ENCODE peak calls at places on chromosomes 2 and 18, in eight cellular contexts. One of them, this sample, is unnamed.

GRCh38 chr18:39724652-39725051 is 2159.1 kb upstream of the CELF4 start:
- DNase-seq in heart right ventricle: no peak
- DNase-seq in endodermal cell: no peak
- DNase-seq in epithelial cell of esophagus: peak
- DNase-seq in HL-60: no peak
- DNase-seq in GM12865: no peak
- DNase-seq in lower lobe of right lung: no peak
- DNase-seq in AG04450: no peak
- DNase-seq in this sample: no peak

GRCh38 chr2:120620025-120620793 is 115.5 kb upstream of the GLI2 start:
- DNase-seq in heart right ventricle: no peak
- DNase-seq in endodermal cell: no peak
- DNase-seq in epithelial cell of esophagus: peak
- DNase-seq in HL-60: peak
- DNase-seq in GM12865: no peak
- DNase-seq in lower lobe of right lung: no peak
- DNase-seq in AG04450: no peak
- DNase-seq in this sample: no peak

GRCh38 chr2:72968286-72968685 is 51.0 kb downstream of the EMX1 start:
- DNase-seq in heart right ventricle: no peak
- DNase-seq in endodermal cell: no peak
- DNase-seq in epithelial cell of esophagus: no peak
- DNase-seq in HL-60: no peak
- DNase-seq in GM12865: no peak
- DNase-seq in lower lobe of right lung: no peak
- DNase-seq in AG04450: no peak
- DNase-seq in this sample: no peak

GRCh38 chr2:12326449-12327190 is 390.1 kb upstream of the TRIB2 start:
- DNase-seq in heart right ventricle: no peak
- DNase-seq in endodermal cell: peak
- DNase-seq in epithelial cell of esophagus: no peak
- DNase-seq in HL-60: no peak
- DNase-seq in GM12865: peak
- DNase-seq in lower lobe of right lung: no peak
- DNase-seq in AG04450: no peak
- DNase-seq in this sample: no peak

GRCh38 chr2:53098323-53099073 is 669.1 kb upstream of the CHAC2 start:
- DNase-seq in heart right ventricle: no peak
- DNase-seq in endodermal cell: no peak
- DNase-seq in epithelial cell of esophagus: no peak
- DNase-seq in HL-60: no peak
- DNase-seq in GM12865: no peak
- DNase-seq in lower lobe of right lung: no peak
- DNase-seq in AG04450: no peak
- DNase-seq in this sample: no peak

GRCh38 chr2:30666307-30666874 is 140.9 kb downstream of the CAPN13 start:
- DNase-seq in heart right ventricle: no peak
- DNase-seq in endodermal cell: peak
- DNase-seq in epithelial cell of esophagus: peak
- DNase-seq in HL-60: peak
- DNase-seq in GM12865: peak
- DNase-seq in lower lobe of right lung: no peak
- DNase-seq in AG04450: peak
- DNase-seq in this sample: peak

GRCh38 chr2:48531141-48531648 is 1.2 kb downstream of the STON1 start:
- DNase-seq in heart right ventricle: no peak
- DNase-seq in endodermal cell: peak
- DNase-seq in epithelial cell of esophagus: peak
- DNase-seq in HL-60: no peak
- DNase-seq in GM12865: no peak
- DNase-seq in lower lobe of right lung: no peak
- DNase-seq in AG04450: no peak
- DNase-seq in this sample: no peak

GRCh38 chr2:204265701-204266310 is 279.5 kb upstream of the PARD3B start:
- DNase-seq in heart right ventricle: no peak
- DNase-seq in endodermal cell: no peak
- DNase-seq in epithelial cell of esophagus: no peak
- DNase-seq in HL-60: no peak
- DNase-seq in GM12865: no peak
- DNase-seq in lower lobe of right lung: no peak
- DNase-seq in AG04450: no peak
- DNase-seq in this sample: no peak

GRCh38 chr2:121340926-121341325 is 55.9 kb upstream of the TFCP2L1 start:
- DNase-seq in heart right ventricle: no peak
- DNase-seq in endodermal cell: no peak
- DNase-seq in epithelial cell of esophagus: no peak
- DNase-seq in HL-60: no peak
- DNase-seq in GM12865: no peak
- DNase-seq in lower lobe of right lung: no peak
- DNase-seq in AG04450: no peak
- DNase-seq in this sample: no peak

GRCh38 chr2:109247340-109247739 is 118.3 kb downstream of the SH3RF3 start:
- DNase-seq in heart right ventricle: no peak
- DNase-seq in endodermal cell: no peak
- DNase-seq in epithelial cell of esophagus: no peak
- DNase-seq in HL-60: no peak
- DNase-seq in GM12865: no peak
- DNase-seq in lower lobe of right lung: no peak
- DNase-seq in AG04450: no peak
- DNase-seq in this sample: no peak

GRCh38 chr2:156253765-156254164 is 78.8 kb downstream of the NR4A2 start:
- DNase-seq in heart right ventricle: no peak
- DNase-seq in endodermal cell: no peak
- DNase-seq in epithelial cell of esophagus: no peak
- DNase-seq in HL-60: no peak
- DNase-seq in GM12865: no peak
- DNase-seq in lower lobe of right lung: no peak
- DNase-seq in AG04450: no peak
- DNase-seq in this sample: no peak

GRCh38 chr2:174325373-174325772 is 9.4 kb upstream of the SP9 start:
- DNase-seq in heart right ventricle: no peak
- DNase-seq in endodermal cell: peak
- DNase-seq in epithelial cell of esophagus: no peak
- DNase-seq in HL-60: no peak
- DNase-seq in GM12865: no peak
- DNase-seq in lower lobe of right lung: no peak
- DNase-seq in AG04450: no peak
- DNase-seq in this sample: no peak

GRCh38 chr18:3703732-3704176 is 253.8 kb downstream of the TGIF1 start:
- DNase-seq in heart right ventricle: peak
- DNase-seq in endodermal cell: peak
- DNase-seq in epithelial cell of esophagus: peak
- DNase-seq in HL-60: peak
- DNase-seq in GM12865: peak
- DNase-seq in lower lobe of right lung: peak
- DNase-seq in AG04450: peak
- DNase-seq in this sample: no peak

GRCh38 chr2:9847140-9847539 is 3.9 kb downstream of the TAF1B start:
- DNase-seq in heart right ventricle: no peak
- DNase-seq in endodermal cell: no peak
- DNase-seq in epithelial cell of esophagus: peak
- DNase-seq in HL-60: peak
- DNase-seq in GM12865: no peak
- DNase-seq in lower lobe of right lung: no peak
- DNase-seq in AG04450: no peak
- DNase-seq in this sample: no peak

GRCh38 chr18:55485666-55486065 is 102.3 kb downstream of the TCF4 start:
- DNase-seq in heart right ventricle: no peak
- DNase-seq in endodermal cell: no peak
- DNase-seq in epithelial cell of esophagus: peak
- DNase-seq in HL-60: no peak
- DNase-seq in GM12865: no peak
- DNase-seq in lower lobe of right lung: no peak
- DNase-seq in AG04450: no peak
- DNase-seq in this sample: no peak

GRCh38 chr2:101830555-101830954 is 133.0 kb downstream of the MAP4K4 start:
- DNase-seq in heart right ventricle: no peak
- DNase-seq in endodermal cell: no peak
- DNase-seq in epithelial cell of esophagus: peak
- DNase-seq in HL-60: no peak
- DNase-seq in GM12865: peak
- DNase-seq in lower lobe of right lung: no peak
- DNase-seq in AG04450: no peak
- DNase-seq in this sample: peak

GRCh38 chr18:72160504-72161445 is 383.4 kb downstream of the CBLN2 start:
- DNase-seq in heart right ventricle: no peak
- DNase-seq in endodermal cell: no peak
- DNase-seq in epithelial cell of esophagus: peak
- DNase-seq in HL-60: no peak
- DNase-seq in GM12865: peak
- DNase-seq in lower lobe of right lung: no peak
- DNase-seq in AG04450: no peak
- DNase-seq in this sample: no peak

GRCh38 chr2:230798769-230799399 is 65.9 kb upstream of the ITM2C start:
- DNase-seq in heart right ventricle: peak
- DNase-seq in endodermal cell: no peak
- DNase-seq in epithelial cell of esophagus: peak
- DNase-seq in HL-60: peak
- DNase-seq in GM12865: peak
- DNase-seq in lower lobe of right lung: no peak
- DNase-seq in AG04450: no peak
- DNase-seq in this sample: peak

GRCh38 chr2:20682166-20682565 is 15.2 kb downstream of the GDF7 start:
- DNase-seq in heart right ventricle: no peak
- DNase-seq in endodermal cell: peak
- DNase-seq in epithelial cell of esophagus: no peak
- DNase-seq in HL-60: no peak
- DNase-seq in GM12865: no peak
- DNase-seq in lower lobe of right lung: no peak
- DNase-seq in AG04450: no peak
- DNase-seq in this sample: no peak

DNA sequence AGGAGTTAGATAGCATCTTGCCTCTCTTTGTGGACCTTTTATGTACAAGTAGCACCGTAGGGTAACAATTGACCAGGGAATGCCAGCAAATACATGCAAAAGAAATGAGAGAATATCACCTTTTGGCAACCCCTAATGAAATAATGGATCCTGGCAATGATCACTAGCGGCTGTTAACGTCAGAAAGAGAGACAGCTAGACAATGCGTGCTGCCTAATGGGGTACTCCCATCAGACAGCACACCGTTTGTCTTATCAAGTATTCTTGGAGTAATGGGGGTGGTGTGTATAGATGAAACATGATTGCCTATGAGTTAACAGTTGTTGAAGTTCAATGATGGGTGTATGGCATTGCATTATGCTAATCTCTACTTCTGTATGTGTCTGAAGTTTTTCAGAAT is 1.6 kb downstream of the ELAC1 start:
- DNase-seq in heart right ventricle: no peak
- DNase-seq in endodermal cell: no peak
- DNase-seq in epithelial cell of esophagus: no peak
- DNase-seq in HL-60: no peak
- DNase-seq in GM12865: no peak
- DNase-seq in lower lobe of right lung: no peak
- DNase-seq in AG04450: no peak
- DNase-seq in this sample: no peak
- H3K4me3 ChIP-seq in heart right ventricle: no peak
- H3K4me3 ChIP-seq in endodermal cell: peak
- H3K4me3 ChIP-seq in epithelial cell of esophagus: no peak
- H3K4me3 ChIP-seq in HL-60: no peak
- H3K4me3 ChIP-seq in GM12865: peak
- H3K4me3 ChIP-seq in lower lobe of right lung: no peak
- H3K4me3 ChIP-seq in AG04450: no peak
- H3K4me3 ChIP-seq in this sample: no peak

GRCh38 chr2:238121511-238122286 is 16.8 kb upstream of the KLHL30 start:
- DNase-seq in heart right ventricle: no peak
- DNase-seq in endodermal cell: peak
- DNase-seq in epithelial cell of esophagus: no peak
- DNase-seq in HL-60: no peak
- DNase-seq in GM12865: no peak
- DNase-seq in lower lobe of right lung: peak
- DNase-seq in AG04450: no peak
- DNase-seq in this sample: no peak
- TF ChIP-seq CTCF in heart right ventricle: no peak
- TF ChIP-seq CTCF in endodermal cell: no peak
- TF ChIP-seq CTCF in epithelial cell of esophagus: no peak
- TF ChIP-seq CTCF in HL-60: no peak
- TF ChIP-seq CTCF in GM12865: no peak
- TF ChIP-seq CTCF in lower lobe of right lung: no peak
- TF ChIP-seq CTCF in AG04450: no peak
- TF ChIP-seq CTCF in this sample: no peak

DNA sequence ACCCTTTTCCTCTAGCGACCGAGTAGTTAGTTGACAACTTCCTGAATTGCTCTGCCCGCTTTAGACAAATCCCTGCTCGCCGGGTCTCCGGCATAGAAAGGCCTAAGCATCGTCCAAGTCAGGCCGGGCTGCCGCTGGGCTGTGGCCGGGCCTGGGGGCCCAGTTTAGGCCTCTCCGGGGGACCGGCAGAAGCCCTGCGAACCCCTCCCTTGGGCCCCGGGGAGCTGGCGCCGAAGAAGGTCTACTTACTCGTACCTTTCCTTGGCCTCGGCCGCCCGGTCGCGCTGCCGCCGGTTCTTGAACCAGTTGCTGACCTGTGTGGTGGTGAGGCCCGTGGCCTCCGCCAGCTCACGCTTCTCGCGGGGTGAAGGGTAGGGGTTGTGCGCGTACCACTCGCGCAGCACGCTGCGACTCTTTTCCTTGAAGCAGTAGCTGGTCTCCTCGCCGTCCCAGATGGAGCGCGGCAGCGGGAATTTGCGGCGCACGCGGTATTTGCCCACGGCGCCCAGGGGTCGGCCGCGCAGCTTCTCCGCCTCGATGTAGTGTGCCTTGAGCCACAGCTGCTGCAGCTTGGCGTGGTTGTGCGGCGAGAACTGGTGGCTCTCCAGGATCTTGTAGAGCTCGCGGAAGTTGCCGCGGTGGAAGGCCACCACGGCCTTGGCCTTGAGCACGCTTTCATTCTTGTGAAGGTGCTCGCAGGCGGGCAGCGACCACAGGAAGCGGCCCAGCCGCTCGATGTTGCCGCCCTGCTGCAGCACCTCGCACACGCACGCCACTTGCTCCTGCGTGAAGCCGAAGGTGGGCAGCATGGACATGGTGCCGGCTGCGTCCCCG is 739 bp downstream of the SIX2 start:
- DNase-seq in heart right ventricle: no peak
- DNase-seq in endodermal cell: peak
- DNase-seq in epithelial cell of esophagus: peak
- DNase-seq in HL-60: peak
- DNase-seq in GM12865: peak
- DNase-seq in lower lobe of right lung: no peak
- DNase-seq in AG04450: no peak
- DNase-seq in this sample: no peak
- H3K4me3 ChIP-seq in heart right ventricle: peak
- H3K4me3 ChIP-seq in endodermal cell: peak
- H3K4me3 ChIP-seq in epithelial cell of esophagus: peak
- H3K4me3 ChIP-seq in HL-60: peak
- H3K4me3 ChIP-seq in GM12865: no peak
- H3K4me3 ChIP-seq in lower lobe of right lung: peak
- H3K4me3 ChIP-seq in AG04450: no peak
- H3K4me3 ChIP-seq in this sample: peak

DNA sequence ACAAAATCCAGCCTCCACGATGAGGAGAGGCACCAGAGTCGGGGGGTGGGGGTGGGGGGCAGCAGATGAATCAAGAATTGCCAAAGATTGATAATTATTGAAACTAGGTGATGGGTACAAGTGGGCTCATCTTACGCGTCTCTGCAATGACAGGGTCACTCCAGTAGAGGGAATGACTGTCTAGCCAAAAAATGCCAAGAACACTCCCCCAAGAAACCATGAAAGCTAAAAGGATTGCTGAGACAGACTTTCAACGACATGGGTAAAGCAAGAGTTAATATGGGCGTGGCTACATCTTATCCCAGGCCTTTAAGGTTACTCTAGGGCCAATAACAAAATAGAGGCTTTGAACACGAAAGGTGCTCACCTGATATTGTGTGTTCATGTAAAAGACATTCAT is 86.5 kb downstream of the STK39 start:
- DNase-seq in heart right ventricle: no peak
- DNase-seq in endodermal cell: peak
- DNase-seq in epithelial cell of esophagus: peak
- DNase-seq in HL-60: no peak
- DNase-seq in GM12865: peak
- DNase-seq in lower lobe of right lung: no peak
- DNase-seq in AG04450: no peak
- DNase-seq in this sample: no peak
- TF ChIP-seq CTCF in heart right ventricle: no peak
- TF ChIP-seq CTCF in endodermal cell: peak
- TF ChIP-seq CTCF in epithelial cell of esophagus: peak
- TF ChIP-seq CTCF in HL-60: peak
- TF ChIP-seq CTCF in GM12865: peak
- TF ChIP-seq CTCF in lower lobe of right lung: no peak
- TF ChIP-seq CTCF in AG04450: peak
- TF ChIP-seq CTCF in this sample: peak